ENCODE peak calls at places on chromosome 3, in seven cellular contexts. One of them, this sample, is unnamed.

GRCh38 chr3:77147836-77148578 is 108.1 kb downstream of the ROBO2 start:
- DNase-seq in psoas muscle: no peak
- DNase-seq in choroid plexus epithelial cell: peak; percentile 52
- DNase-seq in GM23338: peak; percentile 31
- DNase-seq in transverse colon: no peak
- DNase-seq in HCT116: no peak
- DNase-seq in fibroblast of lung: peak; percentile 6
- DNase-seq in this sample: no peak

GRCh38 chr3:134644731-134645514 is 5.9 kb downstream of the KY start:
- DNase-seq in fibroblast of lung: peak; percentile 21
- DNase-seq in psoas muscle: peak; percentile 41
- DNase-seq in choroid plexus epithelial cell: peak; percentile 20
- DNase-seq in HCT116: no peak
- DNase-seq in GM23338: peak; percentile 40
- DNase-seq in transverse colon: peak; percentile 3
- DNase-seq in this sample: no peak

GRCh38 chr3:138370321-138370720 is 21.9 kb downstream of the MRAS start:
- DNase-seq in GM23338: no peak
- DNase-seq in transverse colon: no peak
- DNase-seq in psoas muscle: no peak
- DNase-seq in fibroblast of lung: no peak
- DNase-seq in HCT116: no peak
- DNase-seq in choroid plexus epithelial cell: no peak
- DNase-seq in this sample: no peak

GRCh38 chr3:124761250-124761796 is 31.1 kb downstream of the UMPS start:
- DNase-seq in choroid plexus epithelial cell: peak; percentile 92
- DNase-seq in HCT116: peak; percentile 56
- DNase-seq in GM23338: peak; percentile 91
- DNase-seq in psoas muscle: peak; percentile 86
- DNase-seq in transverse colon: peak; percentile 89
- DNase-seq in fibroblast of lung: peak; percentile 87
- DNase-seq in this sample: peak; percentile 97

GRCh38 chr3:156631323-156631722 is 43.1 kb upstream of the TIPARP start:
- DNase-seq in fibroblast of lung: no peak
- DNase-seq in psoas muscle: no peak
- DNase-seq in transverse colon: no peak
- DNase-seq in GM23338: no peak
- DNase-seq in HCT116: no peak
- DNase-seq in choroid plexus epithelial cell: no peak
- DNase-seq in this sample: no peak

GRCh38 chr3:149042766-149043386 is 43.5 kb downstream of the HLTF start:
- DNase-seq in choroid plexus epithelial cell: peak; percentile 77
- DNase-seq in psoas muscle: no peak
- DNase-seq in transverse colon: no peak
- DNase-seq in HCT116: no peak
- DNase-seq in fibroblast of lung: peak; percentile 47
- DNase-seq in GM23338: no peak
- DNase-seq in this sample: peak; percentile 66

GRCh38 chr3:70832811-70833509 is 520.5 kb upstream of the MDFIC2 start:
- DNase-seq in choroid plexus epithelial cell: peak; percentile 40
- DNase-seq in fibroblast of lung: peak; percentile 94
- DNase-seq in transverse colon: no peak
- DNase-seq in HCT116: no peak
- DNase-seq in GM23338: no peak
- DNase-seq in psoas muscle: no peak
- DNase-seq in this sample: peak; percentile 94

GRCh38 chr3:173993299-173993698 is 595.8 kb downstream of the NLGN1 start:
- DNase-seq in HCT116: peak; percentile 27
- DNase-seq in GM23338: peak; percentile 48
- DNase-seq in psoas muscle: no peak
- DNase-seq in transverse colon: no peak
- DNase-seq in fibroblast of lung: peak; percentile 78
- DNase-seq in choroid plexus epithelial cell: peak; percentile 61
- DNase-seq in this sample: peak; percentile 49

GRCh38 chr3:141368062-141368924 is at the start of gene ZBTB38:
- DNase-seq in transverse colon: peak; percentile 93
- DNase-seq in fibroblast of lung: peak; percentile 96
- DNase-seq in HCT116: peak; percentile 95
- DNase-seq in GM23338: peak; percentile 87
- DNase-seq in choroid plexus epithelial cell: peak; percentile 94
- DNase-seq in psoas muscle: peak; percentile 93
- DNase-seq in this sample: peak; percentile 95

GRCh38 chr3:77254967-77255831 is 215.3 kb downstream of the ROBO2 start:
- DNase-seq in GM23338: peak; percentile 87
- DNase-seq in psoas muscle: no peak
- DNase-seq in HCT116: no peak
- DNase-seq in choroid plexus epithelial cell: peak; percentile 84
- DNase-seq in transverse colon: peak; percentile 16
- DNase-seq in fibroblast of lung: peak; percentile 40
- DNase-seq in this sample: peak; percentile 13

GRCh38 chr3:62098646-62099365 is 274.5 kb downstream of the FEZF2 start:
- DNase-seq in psoas muscle: no peak
- DNase-seq in choroid plexus epithelial cell: peak; percentile 13
- DNase-seq in GM23338: no peak
- DNase-seq in fibroblast of lung: peak; percentile 31
- DNase-seq in transverse colon: no peak
- DNase-seq in HCT116: no peak
- DNase-seq in this sample: no peak

GRCh38 chr3:57025237-57025636 is 35.2 kb upstream of the SPATA12 start:
- DNase-seq in transverse colon: no peak
- DNase-seq in choroid plexus epithelial cell: no peak
- DNase-seq in GM23338: no peak
- DNase-seq in fibroblast of lung: no peak
- DNase-seq in psoas muscle: no peak
- DNase-seq in HCT116: no peak
- DNase-seq in this sample: no peak

GRCh38 chr3:46466273-46466672 is 1.6 kb upstream of the LTF start:
- DNase-seq in HCT116: no peak
- DNase-seq in GM23338: no peak
- DNase-seq in choroid plexus epithelial cell: no peak
- DNase-seq in fibroblast of lung: no peak
- DNase-seq in transverse colon: no peak
- DNase-seq in psoas muscle: no peak
- DNase-seq in this sample: peak; percentile 64

GRCh38 chr3:160685144-160685766 is 8.3 kb downstream of the ARL14 start:
- DNase-seq in HCT116: no peak
- DNase-seq in psoas muscle: no peak
- DNase-seq in GM23338: no peak
- DNase-seq in choroid plexus epithelial cell: peak; percentile 28
- DNase-seq in transverse colon: no peak
- DNase-seq in fibroblast of lung: no peak
- DNase-seq in this sample: no peak
- TF ChIP-seq CTCF in HCT116: peak; percentile 49
- TF ChIP-seq CTCF in psoas muscle: peak; percentile 18
- TF ChIP-seq CTCF in GM23338: peak; percentile 42
- TF ChIP-seq CTCF in choroid plexus epithelial cell: peak; percentile 49
- TF ChIP-seq CTCF in transverse colon: peak; percentile 34
- TF ChIP-seq CTCF in fibroblast of lung: no peak
- TF ChIP-seq CTCF in this sample: peak; percentile 46

DNA sequence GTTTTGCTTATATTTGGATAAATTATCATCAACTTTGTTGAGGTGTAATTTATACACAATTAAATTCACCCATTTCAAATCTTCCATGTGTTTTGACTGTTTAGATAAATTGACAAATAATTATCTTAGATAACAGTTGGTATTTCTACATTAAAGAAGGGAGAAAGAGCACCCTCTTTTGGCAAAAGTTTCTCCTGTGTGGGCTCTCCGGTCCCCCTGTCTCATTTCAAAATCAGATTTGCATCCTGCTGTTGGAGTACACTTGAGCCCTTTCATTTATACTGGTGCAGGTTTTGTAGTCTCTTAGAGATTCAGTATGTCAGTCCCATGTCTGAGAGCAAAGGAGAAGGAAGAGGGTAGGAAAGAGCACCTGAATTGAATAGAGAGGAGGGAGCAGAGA is 49.4 kb downstream of the NKIRAS1 start:
- DNase-seq in HCT116: no peak
- DNase-seq in psoas muscle: no peak
- DNase-seq in choroid plexus epithelial cell: peak; percentile 22
- DNase-seq in GM23338: no peak
- DNase-seq in fibroblast of lung: no peak
- DNase-seq in transverse colon: no peak
- DNase-seq in this sample: no peak
- TF ChIP-seq CTCF in HCT116: peak; percentile 1
- TF ChIP-seq CTCF in psoas muscle: no peak
- TF ChIP-seq CTCF in choroid plexus epithelial cell: peak; percentile 40
- TF ChIP-seq CTCF in GM23338: peak; percentile 28
- TF ChIP-seq CTCF in fibroblast of lung: no peak
- TF ChIP-seq CTCF in transverse colon: no peak
- TF ChIP-seq CTCF in this sample: no peak

GRCh38 chr3:88058593-88059379 is at the start of the genes CGGBP1 and ZNF654:
- DNase-seq in transverse colon: peak; percentile 99
- DNase-seq in choroid plexus epithelial cell: peak; percentile 100
- DNase-seq in HCT116: peak; percentile 97
- DNase-seq in GM23338: peak; percentile 98
- DNase-seq in psoas muscle: peak; percentile 97
- DNase-seq in fibroblast of lung: peak; percentile 99
- DNase-seq in this sample: peak; percentile 99

GRCh38 chr3:88059380-88060160 is 515 bp downstream of the ZNF654 start:
- DNase-seq in HCT116: no peak
- DNase-seq in transverse colon: peak; percentile 15
- DNase-seq in psoas muscle: no peak
- DNase-seq in choroid plexus epithelial cell: no peak
- DNase-seq in GM23338: peak; percentile 21
- DNase-seq in fibroblast of lung: peak; percentile 6
- DNase-seq in this sample: peak; percentile 16

GRCh38 chr3:88061749-88062148 is 2.7 kb downstream of the ZNF654 start:
- DNase-seq in GM23338: no peak
- DNase-seq in choroid plexus epithelial cell: no peak
- DNase-seq in transverse colon: no peak
- DNase-seq in HCT116: no peak
- DNase-seq in psoas muscle: no peak
- DNase-seq in fibroblast of lung: no peak
- DNase-seq in this sample: peak; percentile 20

GRCh38 chr3:88058322-88058592 is 548 bp downstream of the CGGBP1 start:
- DNase-seq in GM23338: no peak
- DNase-seq in fibroblast of lung: no peak
- DNase-seq in HCT116: no peak
- DNase-seq in transverse colon: no peak
- DNase-seq in psoas muscle: no peak
- DNase-seq in choroid plexus epithelial cell: no peak
- DNase-seq in this sample: no peak

GRCh38 chr3:88057650-88058321 is 1.0 kb downstream of the CGGBP1 start:
- DNase-seq in psoas muscle: no peak
- DNase-seq in fibroblast of lung: peak; percentile 27
- DNase-seq in HCT116: no peak
- DNase-seq in GM23338: no peak
- DNase-seq in choroid plexus epithelial cell: peak; percentile 59
- DNase-seq in transverse colon: no peak
- DNase-seq in this sample: peak; percentile 49
- TF ChIP-seq CTCF in psoas muscle: no peak
- TF ChIP-seq CTCF in fibroblast of lung: no peak
- TF ChIP-seq CTCF in HCT116: no peak
- TF ChIP-seq CTCF in GM23338: no peak
- TF ChIP-seq CTCF in choroid plexus epithelial cell: peak; percentile 56
- TF ChIP-seq CTCF in transverse colon: no peak
- TF ChIP-seq CTCF in this sample: peak; percentile 46

GRCh38 chr3:150521458-150521857 is 24.8 kb downstream of the SERP1 start:
- DNase-seq in GM23338: no peak
- DNase-seq in HCT116: no peak
- DNase-seq in transverse colon: no peak
- DNase-seq in psoas muscle: no peak
- DNase-seq in choroid plexus epithelial cell: peak; percentile 31
- DNase-seq in fibroblast of lung: no peak
- DNase-seq in this sample: no peak
- TF ChIP-seq CTCF in GM23338: peak; percentile 25
- TF ChIP-seq CTCF in HCT116: no peak
- TF ChIP-seq CTCF in transverse colon: no peak
- TF ChIP-seq CTCF in psoas muscle: no peak
- TF ChIP-seq CTCF in choroid plexus epithelial cell: peak; percentile 29
- TF ChIP-seq CTCF in fibroblast of lung: no peak
- TF ChIP-seq CTCF in this sample: no peak

GRCh38 chr3:126473292-126474168 is 2.2 kb downstream of the ZXDC start:
- DNase-seq in fibroblast of lung: no peak
- DNase-seq in GM23338: no peak
- DNase-seq in transverse colon: no peak
- DNase-seq in choroid plexus epithelial cell: no peak
- DNase-seq in HCT116: no peak
- DNase-seq in psoas muscle: no peak
- DNase-seq in this sample: no peak

GRCh38 chr3:126476166-126476975 is 680 bp upstream of the ZXDC start:
- DNase-seq in psoas muscle: no peak
- DNase-seq in choroid plexus epithelial cell: peak; percentile 54
- DNase-seq in HCT116: peak; percentile 54
- DNase-seq in fibroblast of lung: peak; percentile 34
- DNase-seq in transverse colon: no peak
- DNase-seq in GM23338: peak; percentile 78
- DNase-seq in this sample: peak; percentile 36

GRCh38 chr3:126476976-126477330 is 1.3 kb upstream of the ZXDC start:
- DNase-seq in transverse colon: no peak
- DNase-seq in GM23338: peak; percentile 50
- DNase-seq in psoas muscle: peak; percentile 12
- DNase-seq in HCT116: no peak
- DNase-seq in fibroblast of lung: no peak
- DNase-seq in choroid plexus epithelial cell: no peak
- DNase-seq in this sample: no peak

GRCh38 chr3:126474498-126475410 is 937 bp downstream of the ZXDC start:
- DNase-seq in psoas muscle: peak; percentile 60
- DNase-seq in fibroblast of lung: peak; percentile 53
- DNase-seq in GM23338: peak; percentile 65
- DNase-seq in HCT116: peak; percentile 16
- DNase-seq in choroid plexus epithelial cell: peak; percentile 49
- DNase-seq in transverse colon: peak; percentile 45
- DNase-seq in this sample: peak; percentile 42

DNA sequence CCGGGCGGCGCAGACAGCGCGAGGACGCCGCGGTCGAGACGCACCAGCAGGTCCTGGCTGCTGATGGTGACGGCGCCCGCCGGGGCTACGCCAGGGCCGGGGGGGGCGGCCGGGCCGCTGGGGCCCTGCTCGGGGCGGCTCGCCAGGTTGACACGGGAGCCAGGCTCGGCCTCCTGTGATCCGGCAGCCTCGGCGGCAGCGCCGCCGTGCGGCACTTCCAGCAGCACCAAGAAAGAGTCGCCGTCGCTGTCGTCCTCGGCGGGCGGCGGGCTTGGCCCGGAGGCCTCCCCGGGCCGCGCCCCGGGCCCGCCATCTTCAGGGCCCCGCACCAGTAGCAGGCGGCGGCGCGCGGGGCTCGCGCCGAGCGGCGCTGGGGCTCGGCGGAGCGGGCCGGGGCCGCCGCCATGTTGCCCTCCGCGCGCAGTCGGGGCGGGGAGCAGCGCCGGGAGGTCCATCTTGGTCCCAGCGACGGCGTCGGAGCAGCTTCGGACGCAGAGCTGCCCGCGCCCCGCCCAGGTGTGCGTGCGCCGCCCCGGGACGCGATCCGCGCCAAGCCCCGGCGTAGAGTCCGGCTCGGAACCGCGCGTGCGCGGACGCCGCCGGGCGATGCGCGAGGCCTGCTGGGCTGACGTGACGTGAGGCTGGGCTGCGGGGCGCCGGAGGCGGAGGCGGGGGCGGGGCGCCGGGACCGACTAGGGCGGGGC is at the start of gene ZXDC:
- DNase-seq in choroid plexus epithelial cell: peak; percentile 96
- DNase-seq in fibroblast of lung: peak; percentile 87
- DNase-seq in HCT116: peak; percentile 85
- DNase-seq in psoas muscle: peak; percentile 96
- DNase-seq in GM23338: peak; percentile 89
- DNase-seq in transverse colon: peak; percentile 95
- DNase-seq in this sample: peak; percentile 93
- TF ChIP-seq CTCF in choroid plexus epithelial cell: peak; percentile 42
- TF ChIP-seq CTCF in fibroblast of lung: peak; percentile 21
- TF ChIP-seq CTCF in HCT116: peak; percentile 47
- TF ChIP-seq CTCF in psoas muscle: peak; percentile 54
- TF ChIP-seq CTCF in GM23338: no peak
- TF ChIP-seq CTCF in transverse colon: peak; percentile 31
- TF ChIP-seq CTCF in this sample: peak; percentile 52

This sample was measured in fibroblast of the aortic adventitia.